ENCODE peak calls at places on chromosomes 5 and 9, in nine cellular contexts. S, B, K, U, I, T, X, C and F are unnamed samples.

GRCh38 chr9:135858491-135859185 is 48.7 kb downstream of the CAMSAP1 start:
- DNase-seq in X (no peak), B (no peak), U (no peak), S (no peak), T (no peak), K (no peak), I (no peak), C (no peak), F (no peak)

GRCh38 chr5:113478691-113479090 is 9.6 kb downstream of the MCC start:
- DNase-seq in X (no peak), K (no peak), S (no peak), U (no peak), T (no peak), I (no peak), B (no peak), C (no peak), F (no peak)

GRCh38 chr5:147784596-147784995 is 2.1 kb upstream of the JAKMIP2 start:
- DNase-seq in I (no peak), U (no peak), T (no peak), X (no peak), C (no peak), B (no peak), K (no peak), S (no peak), F (no peak)

GRCh38 chr9:90539266-90539665 is 103.4 kb downstream of the DIRAS2 start:
- DNase-seq in C (no peak), I (no peak), T (no peak), S (no peak), U (no peak), X (no peak), B (no peak), K (no peak), F (no peak)

GRCh38 chr9:93558503-93558902 is 17.9 kb upstream of the PHF2 start:
- DNase-seq in X (no peak), I (no peak), B (no peak), C (no peak), U (no peak), S (no peak), T (no peak), K (no peak), F (no peak)

GRCh38 chr9:27196383-27196782 is 87.4 kb downstream of the TEK start:
- DNase-seq in U (no peak), T (no peak), X (no peak), B (no peak), C (no peak), I (no peak), K (no peak), S (no peak), F (no peak)

GRCh38 chr9:4077499-4078102 is 222.3 kb downstream of the GLIS3 start:
- DNase-seq in S (peak; percentile 53), C (peak; percentile 73), T (peak; percentile 77), U (peak; percentile 56), K (peak; percentile 79), I (peak; percentile 85), B (peak; percentile 60), X (peak; percentile 14), F (peak; percentile 89)

GRCh38 chr5:138610468-138611294 is 35.5 kb upstream of the HSPA9 start:
- DNase-seq in T (no peak), C (peak; percentile 31), U (no peak), K (no peak), S (peak; percentile 29), B (no peak), I (no peak), X (no peak), F (no peak)

GRCh38 chr9:127397722-127398647 is 1.0 kb downstream of the SLC2A8 start:
- DNase-seq in K (peak; percentile 60), B (peak; percentile 64), I (peak; percentile 60), C (peak; percentile 81), U (peak; percentile 30), T (peak; percentile 63), S (peak; percentile 57), X (no peak), F (peak; percentile 39)

GRCh38 chr5:180332051-180332517 is 21.1 kb downstream of the GFPT2 start:
- DNase-seq in X (no peak), C (no peak), U (no peak), S (no peak), B (no peak), K (no peak), T (no peak), I (no peak), F (no peak)

GRCh38 chr9:116151966-116152381 is 1.6 kb upstream of the PAPPA start:
- DNase-seq in U (no peak), K (no peak), S (no peak), I (no peak), X (no peak), C (peak; percentile 26), B (no peak), T (no peak), F (no peak)

GRCh38 chr9:124329996-124330714 is 72.4 kb downstream of the NEK6 start:
- DNase-seq in X (no peak), S (no peak), T (no peak), B (no peak), I (no peak), C (no peak), K (no peak), U (no peak), F (no peak)

GRCh38 chr5:61464512-61464911 is 132.5 kb downstream of the ZSWIM6 start:
- DNase-seq in T (no peak), S (no peak), U (no peak), X (no peak), K (no peak), C (no peak), B (no peak), I (no peak), F (no peak)

DNA sequence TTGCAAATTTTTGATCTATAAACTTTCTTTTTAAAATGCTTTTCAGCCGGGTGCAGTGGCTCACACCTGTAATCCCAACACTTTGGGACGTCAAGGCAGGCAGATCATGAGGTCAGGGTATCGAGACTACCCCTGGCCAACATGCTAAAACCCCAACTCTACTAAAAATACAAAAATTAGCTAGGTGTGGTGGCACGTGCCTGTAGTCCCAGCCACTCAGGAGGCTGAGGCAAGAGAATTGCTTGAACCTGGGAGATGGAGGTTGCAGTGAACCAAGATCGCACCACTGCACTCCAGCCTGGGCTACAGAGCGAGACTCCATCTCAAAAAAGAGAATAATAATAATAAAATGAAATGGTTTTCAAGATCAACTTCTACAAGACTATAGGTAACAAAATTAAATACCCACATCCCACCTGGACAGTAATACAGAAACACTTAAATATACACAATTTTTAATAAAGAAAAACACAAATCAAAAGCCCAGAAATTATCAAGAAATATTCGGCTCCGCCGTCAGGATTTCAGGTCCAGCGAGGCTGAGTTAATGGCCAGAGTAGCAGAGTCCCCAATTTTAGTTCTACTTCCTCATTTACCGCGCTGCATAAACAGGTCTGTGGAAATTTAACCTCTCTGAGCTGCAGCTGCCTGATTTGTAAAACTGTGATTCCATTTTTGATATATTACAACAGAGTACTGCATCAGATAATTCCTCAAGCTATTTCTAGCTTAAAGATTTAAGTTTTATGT is 4.0 kb downstream of the TUT7 start:
- DNase-seq in I (no peak), X (no peak), S (no peak), T (no peak), C (no peak), U (no peak), K (no peak), B (peak; percentile 67), F (no peak)
- H3K4me3 ChIP-seq in I (peak overlapping the region; percentile 2), X (no peak overlapping the region), S (no peak overlapping the region), T (no peak overlapping the region), C (no peak overlapping the region), U (peak overlapping the region; percentile 93), K (peak overlapping the region; percentile 11), B (peak overlapping the region; percentile 74), F (peak overlapping the region; percentile 5)

GRCh38 chr9:34577635-34578240 is 11.8 kb downstream of the CNTFR start:
- DNase-seq in S (no peak), K (no peak), U (no peak), T (no peak), I (no peak), B (no peak), C (peak; percentile 61), X (no peak), F (no peak)
- H3K4me3 ChIP-seq in S (peak overlapping the region; percentile 14), K (peak overlapping the region; percentile 40), U (no peak overlapping the region), T (no peak overlapping the region), I (peak overlapping the region; percentile 40), B (no peak overlapping the region), C (peak overlapping the region; percentile 29), X (no peak overlapping the region), F (peak overlapping the region; percentile 47)

GRCh38 chr5:68685861-68686260 is 408.0 kb upstream of the SLC30A5 start:
- DNase-seq in C (no peak), S (no peak), B (no peak), K (no peak), T (no peak), U (no peak), X (no peak), I (no peak), F (no peak)

GRCh38 chr5:68682400-68683152 is 411.2 kb upstream of the SLC30A5 start:
- DNase-seq in I (no peak), S (no peak), X (no peak), K (no peak), B (no peak), T (no peak), C (peak; percentile 23), U (no peak), F (no peak)

GRCh38 chr5:68681929-68682328 is 411.9 kb upstream of the SLC30A5 start:
- DNase-seq in B (no peak), C (no peak), I (no peak), S (no peak), K (no peak), T (no peak), X (no peak), U (no peak), F (no peak)

GRCh38 chr5:68683632-68684035 is 410.2 kb upstream of the SLC30A5 start:
- DNase-seq in K (peak; percentile 19), I (no peak), U (no peak), T (no peak), C (peak; percentile 71), X (no peak), S (peak; percentile 26), B (no peak), F (no peak)

GRCh38 chr5:68680376-68680775 is 413.4 kb upstream of the SLC30A5 start:
- DNase-seq in K (no peak), T (no peak), C (no peak), U (no peak), B (no peak), S (no peak), X (no peak), I (no peak), F (no peak)
- H3K4me3 ChIP-seq in K (no peak overlapping the region), T (no peak overlapping the region), C (no peak overlapping the region), U (no peak overlapping the region), B (no peak overlapping the region), S (no peak overlapping the region), X (no peak overlapping the region), I (no peak overlapping the region), F (no peak overlapping the region)

DNA sequence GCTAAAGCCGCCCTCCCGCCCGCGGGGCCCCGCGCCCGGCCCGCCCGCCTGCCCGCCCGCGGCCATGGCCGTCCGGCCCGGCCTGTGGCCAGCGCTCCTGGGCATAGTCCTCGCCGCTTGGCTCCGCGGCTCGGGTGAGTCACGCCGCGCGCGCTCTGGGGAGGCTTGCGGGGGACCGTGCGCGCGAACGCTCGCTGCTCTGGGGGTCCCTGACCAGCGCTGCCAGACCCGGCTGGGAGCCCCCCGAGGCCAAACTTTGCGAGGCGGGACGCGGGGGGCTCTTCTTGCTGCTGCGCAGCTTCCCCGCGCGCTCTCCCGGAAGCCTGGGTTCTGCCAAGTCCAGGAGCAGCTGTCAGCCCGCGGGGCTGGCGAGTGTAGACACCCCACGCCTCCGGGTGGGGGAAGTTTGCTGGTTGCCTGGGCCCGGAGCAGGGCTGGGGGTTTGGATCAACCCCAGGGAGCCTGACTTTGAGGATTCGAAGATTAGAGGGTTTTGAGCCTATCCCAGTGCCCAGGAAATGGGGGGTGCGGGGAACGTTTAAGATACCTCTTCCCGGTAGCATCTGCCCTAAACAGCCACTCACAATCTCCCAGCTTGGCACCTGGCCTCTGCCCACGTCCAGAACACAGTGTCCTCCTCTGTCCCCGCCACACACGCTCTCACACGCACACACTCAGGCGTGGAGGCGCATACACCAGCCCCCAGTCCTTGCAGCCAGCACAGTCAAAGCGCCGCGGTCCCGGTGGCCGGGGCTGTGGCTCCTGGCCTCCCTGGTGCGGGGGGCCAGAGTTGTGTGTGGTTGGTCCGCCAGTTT is 535 bp downstream of the UNC5A start:
- DNase-seq in I (no peak), C (no peak), K (no peak), T (no peak), S (no peak), B (no peak), X (no peak), U (no peak), F (no peak)
- H3K4me3 ChIP-seq in I (peak overlapping the region; percentile 45), C (no peak overlapping the region), K (peak overlapping the region; percentile 47), T (peak overlapping the region; percentile 8), S (peak overlapping the region; percentile 60), B (no peak overlapping the region), X (peak overlapping the region; percentile 9), U (no peak overlapping the region), F (peak overlapping the region; percentile 45)